ENCODE peak calls at places on chromosomes 3 and 15, in nine cellular contexts. V is K562, X is upper lobe of right lung, F is GM12865, O is uterus, Q is tibial nerve, T is ascending aorta, W is fibroblast of mammary gland, K is PC-3. G is an unnamed sample.

GRCh38 chr15:101314301-101314700 is 19.3 kb upstream of the SNRPA1 start:
- DNase-seq in V (no peak), X (peak; percentile 42), F (no peak), O (peak; percentile 4), Q (no peak), T (peak; percentile 19), W (no peak), K (no peak), G (no peak)

GRCh38 chr3:11764931-11765363 is 81.7 kb downstream of the TAMM41 start:
- DNase-seq in V (no peak), X (no peak), F (no peak), O (no peak), Q (no peak), T (no peak), W (peak; percentile 83), K (peak; percentile 92), G (no peak)

GRCh38 chr3:107664614-107665013 is 141.9 kb downstream of the BBX start:
- DNase-seq in V (no peak), X (no peak), F (no peak), O (no peak), Q (no peak), T (no peak), W (no peak), K (no peak), G (no peak)

GRCh38 chr3:67647390-67647878 is 7.0 kb downstream of the SUCLG2 start:
- DNase-seq in V (no peak), X (no peak), F (no peak), O (no peak), Q (no peak), T (no peak), W (peak; percentile 100), K (peak; percentile 88), G (peak; percentile 98)

GRCh38 chr3:125229168-125229567 is 16.6 kb upstream of the SLC12A8 start:
- DNase-seq in V (no peak), X (no peak), F (no peak), O (no peak), Q (no peak), T (no peak), W (no peak), K (no peak), G (no peak)

GRCh38 chr3:112111785-112112402 is 21.2 kb downstream of the GCSAM start:
- DNase-seq in V (peak; percentile 49), X (no peak), F (peak; percentile 93), O (no peak), Q (no peak), T (no peak), W (peak; percentile 75), K (peak; percentile 89), G (no peak)

GRCh38 chr15:100030586-100031249 is 297.5 kb upstream of the LYSMD4 start:
- DNase-seq in V (no peak), X (no peak), F (no peak), O (no peak), Q (no peak), T (no peak), W (peak; percentile 19), K (peak; percentile 44), G (no peak)

GRCh38 chr3:141312359-141313090 is 55.8 kb upstream of the ZBTB38 start:
- DNase-seq in V (peak; percentile 71), X (no peak), F (no peak), O (no peak), Q (no peak), T (no peak), W (no peak), K (no peak), G (no peak)

GRCh38 chr15:57611938-57612337 is 20.2 kb downstream of the MYZAP start:
- DNase-seq in V (no peak), X (no peak), F (no peak), O (peak; percentile 39), Q (no peak), T (peak; percentile 74), W (peak; percentile 30), K (peak; percentile 84), G (no peak)

GRCh38 chr3:58531956-58532355 is 5.0 kb downstream of the ACOX2 start:
- DNase-seq in V (no peak), X (no peak), F (no peak), O (no peak), Q (no peak), T (no peak), W (peak; percentile 37), K (peak; percentile 55), G (no peak)
- TF ChIP-seq CTCF in V (no peak), X (no peak), F (peak; percentile 8), O (no peak), Q (no peak), T (no peak), W (peak; percentile 22), K (peak; percentile 73), G (no peak)

DNA sequence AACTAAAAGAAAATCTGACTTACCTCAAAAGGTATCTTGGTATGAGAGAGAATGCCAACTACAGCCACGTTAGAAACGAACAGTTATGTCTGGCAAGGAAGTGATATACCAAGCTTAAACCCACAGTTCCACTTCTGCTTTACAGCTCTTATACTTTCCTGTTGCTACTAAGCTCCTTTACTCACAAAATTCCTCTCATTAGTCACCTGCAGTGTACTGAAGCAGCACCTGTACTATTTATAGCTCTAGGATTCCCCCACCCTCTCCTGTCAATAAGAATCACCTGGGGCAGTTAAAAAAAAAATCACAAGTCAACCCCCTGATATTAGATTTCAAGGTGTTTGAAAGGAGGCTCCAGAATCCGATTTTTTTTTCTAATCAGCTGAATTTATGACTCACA is 2.9 kb upstream of the TMEM266 start:
- DNase-seq in V (no peak), X (no peak), F (peak; percentile 76), O (no peak), Q (no peak), T (no peak), W (no peak), K (peak; percentile 11), G (no peak)
- H3K4me3 ChIP-seq in V (no peak overlapping the region), X (peak overlapping the region; percentile 27), F (peak overlapping the region; percentile 27), O (no peak overlapping the region), Q (no peak overlapping the region), T (no peak overlapping the region), W (no peak overlapping the region), K (peak overlapping the region; percentile 54), G (no peak overlapping the region)

DNA sequence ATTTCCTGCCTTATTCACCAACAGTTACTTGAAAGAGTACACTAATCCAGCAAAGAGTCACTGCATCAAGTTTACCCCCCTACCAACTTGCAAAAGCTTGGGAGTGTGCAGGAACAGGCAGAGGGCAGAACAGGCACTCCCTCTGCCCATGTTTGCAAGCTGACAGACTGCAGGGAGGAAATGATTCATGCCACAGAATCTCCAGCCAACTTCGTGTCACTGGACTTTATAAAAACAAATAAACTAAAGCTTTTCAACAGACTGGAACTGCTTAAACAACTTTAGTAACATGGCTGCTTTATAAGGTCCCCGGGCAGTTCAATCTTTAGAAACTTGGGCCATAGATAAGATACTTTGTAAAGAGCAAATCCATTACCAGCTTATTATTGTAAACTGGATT is 129.5 kb downstream of the THRB start:
- DNase-seq in V (no peak), X (no peak), F (no peak), O (peak; percentile 55), Q (no peak), T (peak; percentile 91), W (peak; percentile 92), K (peak; percentile 98), G (peak; percentile 17)
- TF ChIP-seq CTCF in V (no peak), X (no peak), F (no peak), O (no peak), Q (no peak), T (no peak), W (peak; percentile 6), K (peak; percentile 39), G (no peak)

DNA sequence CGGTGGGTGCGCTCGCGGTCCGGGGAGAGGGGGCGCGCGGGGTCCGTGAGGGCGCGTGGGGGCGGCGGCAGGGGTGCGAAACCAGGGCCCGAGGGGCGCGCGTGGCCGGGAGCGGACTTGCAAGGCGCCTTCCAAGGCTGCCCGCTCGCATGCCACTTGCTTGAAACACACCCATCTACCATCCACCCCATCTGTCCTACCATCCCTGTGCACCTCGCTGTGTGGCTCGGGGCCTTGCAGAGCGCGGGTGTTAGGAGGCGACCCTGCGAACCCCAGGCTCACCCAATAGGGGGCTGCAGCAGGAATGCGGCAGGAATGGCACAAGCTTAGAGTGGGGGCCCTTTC is 240 bp downstream of the CFAP100 start:
- DNase-seq in V (no peak), X (no peak), F (no peak), O (no peak), Q (no peak), T (no peak), W (no peak), K (no peak), G (no peak)
- H3K4me3 ChIP-seq in V (no peak overlapping the region), X (peak overlapping the region; percentile 16), F (no peak overlapping the region), O (no peak overlapping the region), Q (peak overlapping the region; percentile 9), T (peak overlapping the region; percentile 20), W (no peak overlapping the region), K (no peak overlapping the region), G (no peak overlapping the region)

GRCh38 chr3:53026423-53027162 is 19.3 kb downstream of the SFMBT1 start:
- DNase-seq in V (no peak), X (no peak), F (peak; percentile 19), O (no peak), Q (no peak), T (no peak), W (no peak), K (no peak), G (no peak)
- TF ChIP-seq CTCF in V (no peak), X (no peak), F (no peak), O (no peak), Q (no peak), T (no peak), W (no peak), K (no peak), G (no peak)

DNA sequence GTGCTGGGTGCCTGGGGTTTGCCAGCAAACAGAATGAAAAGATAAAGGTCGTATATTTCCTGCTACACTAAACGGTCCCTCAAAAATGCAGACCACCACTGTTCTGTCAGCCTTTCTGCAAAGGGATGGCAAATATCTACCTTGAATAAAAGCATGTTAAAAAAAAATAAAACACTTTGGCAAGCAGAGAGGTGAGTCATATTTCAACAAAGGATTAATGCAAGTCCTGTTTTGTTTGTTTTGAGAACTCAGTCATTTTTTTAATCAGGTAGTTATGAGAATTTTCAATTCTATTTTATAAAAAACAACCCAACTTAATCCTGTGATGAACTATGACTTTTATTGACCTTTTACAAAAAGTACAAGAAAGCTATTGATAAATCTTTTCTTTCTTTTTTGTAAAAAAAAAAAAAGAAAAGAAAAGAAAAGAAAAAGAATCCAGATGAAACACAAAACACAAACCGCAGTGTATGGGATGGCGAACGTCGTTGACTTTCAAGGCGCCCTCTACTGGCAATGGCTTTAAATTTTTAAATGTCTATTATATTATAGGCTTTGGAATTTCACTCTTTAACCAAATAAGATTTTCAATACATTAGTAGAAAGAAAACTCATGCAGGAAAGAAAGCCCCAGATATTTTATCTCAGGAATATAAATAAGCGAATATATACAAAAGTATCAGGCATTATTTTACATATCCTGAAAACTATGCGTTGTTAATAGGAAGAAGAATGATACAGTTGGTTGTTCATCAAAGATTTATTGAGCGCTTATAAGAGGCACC is 87.8 kb downstream of the NCEH1 start:
- DNase-seq in V (no peak), X (no peak), F (peak; percentile 29), O (no peak), Q (no peak), T (no peak), W (peak; percentile 75), K (peak; percentile 78), G (no peak)
- H3K4me3 ChIP-seq in V (no peak overlapping the region), X (no peak overlapping the region), F (no peak overlapping the region), O (no peak overlapping the region), Q (no peak overlapping the region), T (no peak overlapping the region), W (no peak overlapping the region), K (peak overlapping the region; percentile 70), G (no peak overlapping the region)

G was measured in AG04449.